ENCODE peak calls at places on chromosomes 1 and 21, in four cellular contexts. One of them, this sample, is unnamed.

GRCh38 chr1:203462878-203463277 is 12.7 kb upstream of the PRELP start:
- DNase-seq in GM12878: no peak
- DNase-seq in K562: no peak
- DNase-seq in HepG2: no peak
- DNase-seq in this sample: no peak

GRCh38 chr1:246281195-246281594 is 225.9 kb downstream of the SMYD3 start:
- DNase-seq in K562: no peak
- DNase-seq in GM12878: no peak
- DNase-seq in HepG2: no peak
- DNase-seq in this sample: no peak

GRCh38 chr1:98839840-98840239 is 164.8 kb downstream of the PLPPR5 start:
- DNase-seq in HepG2: no peak
- DNase-seq in K562: no peak
- DNase-seq in GM12878: no peak
- DNase-seq in this sample: no peak

GRCh38 chr21:34335316-34335715 is 28.5 kb upstream of the KCNE2 start:
- DNase-seq in K562: no peak
- DNase-seq in HepG2: no peak
- DNase-seq in GM12878: no peak
- DNase-seq in this sample: no peak

GRCh38 chr1:17233675-17234074 is 15.2 kb upstream of the PADI3 start:
- DNase-seq in GM12878: no peak
- DNase-seq in HepG2: no peak
- DNase-seq in K562: no peak
- DNase-seq in this sample: peak

GRCh38 chr1:24987875-24988559 is 57.9 kb upstream of the RUNX3 start:
- DNase-seq in K562: peak
- DNase-seq in GM12878: peak
- DNase-seq in HepG2: no peak
- DNase-seq in this sample: no peak

GRCh38 chr1:22712502-22713271 is 2.0 kb downstream of the EPHB2 start:
- DNase-seq in K562: no peak
- DNase-seq in GM12878: no peak
- DNase-seq in HepG2: no peak
- DNase-seq in this sample: no peak

GRCh38 chr1:26826261-26827201 is at the start of gene ZDHHC18:
- DNase-seq in K562: peak
- DNase-seq in GM12878: no peak
- DNase-seq in HepG2: peak
- DNase-seq in this sample: peak

GRCh38 chr1:6267686-6268281 is 6.9 kb upstream of the GPR153 start:
- DNase-seq in K562: no peak
- DNase-seq in HepG2: no peak
- DNase-seq in GM12878: no peak
- DNase-seq in this sample: no peak

GRCh38 chr1:64235133-64235532 is 31.7 kb downstream of the UBE2U start:
- DNase-seq in HepG2: no peak
- DNase-seq in K562: no peak
- DNase-seq in GM12878: no peak
- DNase-seq in this sample: no peak

GRCh38 chr1:19734472-19734999 is 65.2 kb downstream of the TMCO4 start:
- DNase-seq in K562: no peak
- DNase-seq in HepG2: no peak
- DNase-seq in GM12878: no peak
- DNase-seq in this sample: no peak

GRCh38 chr1:55034476-55035133 is 4.7 kb upstream of the PCSK9 start:
- DNase-seq in K562: no peak
- DNase-seq in HepG2: no peak
- DNase-seq in GM12878: no peak
- DNase-seq in this sample: no peak

GRCh38 chr21:41659791-41660560 is 106.9 kb downstream of the RIPK4 start:
- DNase-seq in K562: no peak
- DNase-seq in GM12878: no peak
- DNase-seq in HepG2: peak
- DNase-seq in this sample: peak

GRCh38 chr1:238487931-238488330 is 597.2 kb upstream of the ZP4 start:
- DNase-seq in HepG2: no peak
- DNase-seq in K562: no peak
- DNase-seq in GM12878: no peak
- DNase-seq in this sample: no peak

GRCh38 chr1:97252076-97252475 is 530.5 kb downstream of the PTBP2 start:
- DNase-seq in HepG2: no peak
- DNase-seq in GM12878: no peak
- DNase-seq in K562: no peak
- DNase-seq in this sample: no peak

GRCh38 chr1:99877568-99877967 is 27.4 kb downstream of the AGL start:
- DNase-seq in GM12878: no peak
- DNase-seq in HepG2: no peak
- DNase-seq in K562: peak
- DNase-seq in this sample: no peak

GRCh38 chr1:29282924-29283803 is 46.8 kb downstream of the PTPRU start:
- DNase-seq in K562: peak
- DNase-seq in GM12878: no peak
- DNase-seq in HepG2: peak
- DNase-seq in this sample: peak

GRCh38 chr21:32806810-32807386 is 35.3 kb upstream of the PAXBP1 start:
- DNase-seq in K562: no peak
- DNase-seq in HepG2: no peak
- DNase-seq in GM12878: no peak
- DNase-seq in this sample: no peak

GRCh38 chr1:14969006-14969405 is 184.5 kb upstream of the TMEM51 start:
- DNase-seq in GM12878: no peak
- DNase-seq in K562: no peak
- DNase-seq in HepG2: no peak
- DNase-seq in this sample: no peak

GRCh38 chr1:92877081-92877711 is 45.4 kb downstream of the RPL5 start:
- DNase-seq in GM12878: no peak
- DNase-seq in HepG2: no peak
- DNase-seq in K562: no peak
- DNase-seq in this sample: no peak

GRCh38 chr1:117284408-117285215 is 73.9 kb upstream of the VTCN1 start:
- DNase-seq in K562: peak
- DNase-seq in HepG2: peak
- DNase-seq in GM12878: no peak
- DNase-seq in this sample: peak

GRCh38 chr1:154155282-154155681 is 409 bp upstream of the NUP210L start:
- DNase-seq in K562: no peak
- DNase-seq in HepG2: no peak
- DNase-seq in GM12878: no peak
- DNase-seq in this sample: no peak

GRCh38 chr1:232615401-232615800 is 14.5 kb downstream of the SIPA1L2 start:
- DNase-seq in GM12878: no peak
- DNase-seq in K562: no peak
- DNase-seq in HepG2: no peak
- DNase-seq in this sample: no peak

GRCh38 chr21:15826147-15826780 is 96.5 kb downstream of the USP25 start:
- DNase-seq in HepG2: peak
- DNase-seq in GM12878: peak
- DNase-seq in K562: peak
- DNase-seq in this sample: peak

DNA sequence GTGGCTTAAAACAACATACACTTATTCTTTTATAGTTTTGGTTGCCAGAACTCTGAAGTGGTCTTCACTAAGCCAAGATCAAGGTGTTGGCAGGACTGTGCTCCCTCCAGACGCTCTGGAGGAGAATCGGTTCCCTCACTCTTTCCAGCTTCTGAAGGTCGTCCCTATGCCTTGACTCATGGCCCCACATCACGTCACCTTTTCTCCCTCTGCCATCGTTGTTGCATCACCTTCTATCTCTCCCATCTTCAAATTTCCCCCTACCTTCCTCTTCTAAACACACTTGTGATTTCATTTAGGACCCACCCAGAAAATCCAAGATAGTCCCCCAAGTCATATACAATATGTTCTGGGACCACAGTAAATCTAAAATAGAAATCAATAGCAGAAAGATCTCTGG is 12.4 kb downstream of the HHIPL2 start:
- DNase-seq in HepG2: no peak
- DNase-seq in GM12878: no peak
- DNase-seq in K562: no peak
- DNase-seq in this sample: no peak
- H3K4me2 ChIP-seq in HepG2: no peak
- H3K4me2 ChIP-seq in GM12878: no peak
- H3K4me2 ChIP-seq in K562: no peak
- H3K4me2 ChIP-seq in this sample: no peak

GRCh38 chr1:40450491-40451237 is 388 bp downstream of the ZFP69B start:
- DNase-seq in K562: peak
- DNase-seq in HepG2: peak
- DNase-seq in GM12878: peak
- DNase-seq in this sample: peak
- TF ChIP-seq MYC in K562: peak
- TF ChIP-seq MYC in HepG2: peak
- TF ChIP-seq MYC in GM12878: no peak
- TF ChIP-seq MYC in this sample: no peak

GRCh38 chr21:38420140-38420539 is 78.1 kb downstream of the ERG start:
- DNase-seq in GM12878: no peak
- DNase-seq in K562: no peak
- DNase-seq in HepG2: no peak
- DNase-seq in this sample: no peak
- TF ChIP-seq USF2 in GM12878: no peak
- TF ChIP-seq USF2 in K562: no peak
- TF ChIP-seq USF2 in HepG2: no peak
- TF ChIP-seq USF2 in this sample: no peak

GRCh38 chr1:240306673-240307072 is 215.0 kb downstream of the FMN2 start:
- DNase-seq in GM12878: no peak
- DNase-seq in HepG2: no peak
- DNase-seq in K562: no peak
- DNase-seq in this sample: no peak
- H3K4me2 ChIP-seq in GM12878: no peak
- H3K4me2 ChIP-seq in HepG2: no peak
- H3K4me2 ChIP-seq in K562: no peak
- H3K4me2 ChIP-seq in this sample: no peak

DNA sequence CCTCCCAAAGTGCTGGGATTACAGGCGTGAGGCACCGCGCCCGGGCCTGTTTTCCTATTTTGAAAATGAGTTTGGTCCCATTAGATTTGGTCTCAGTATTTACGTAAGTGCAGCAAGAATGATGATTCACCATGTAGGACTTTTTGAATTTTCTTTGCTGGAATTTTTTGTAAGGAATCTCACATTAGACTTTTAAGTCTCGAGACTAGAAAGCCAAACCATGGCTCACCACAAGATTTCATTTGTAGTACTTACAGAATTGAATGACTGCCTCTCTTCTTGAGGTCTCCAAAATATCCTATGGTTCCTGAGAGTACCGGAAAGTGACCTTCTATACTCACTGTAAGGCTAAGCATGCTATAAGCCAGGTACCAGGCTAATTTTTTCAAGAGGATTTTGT is 325 bp downstream of the OR14A2 start:
- DNase-seq in GM12878: no peak
- DNase-seq in HepG2: no peak
- DNase-seq in K562: no peak
- DNase-seq in this sample: no peak
- TF ChIP-seq MYC in GM12878: no peak
- TF ChIP-seq MYC in HepG2: no peak
- TF ChIP-seq MYC in K562: no peak
- TF ChIP-seq MYC in this sample: no peak

This sample was measured in A549.